ENCODE peak calls at places on chromosomes 4 and X, in six cellular contexts. One of them, this sample, is unnamed. For H3K9me3, the result is how much of the 10 kb centered on the place peaks cover.

GRCh38 chr4:48082956-48083355 is 51.1 kb downstream of the TXK start:
- DNase-seq in A673: no peak
- DNase-seq in CD4-positive, CD25-positive, alpha-beta regulatory T cell: no peak
- DNase-seq in CD8-positive, alpha-beta memory T cell: no peak
- DNase-seq in cardiac muscle cell: no peak
- DNase-seq in right cardiac atrium: no peak
- DNase-seq in this sample: no peak

GRCh38 chr4:184331155-184331995 is 113.7 kb upstream of the ENPP6 start:
- DNase-seq in A673: no peak
- DNase-seq in CD4-positive, CD25-positive, alpha-beta regulatory T cell: no peak
- DNase-seq in CD8-positive, alpha-beta memory T cell: no peak
- DNase-seq in cardiac muscle cell: no peak
- DNase-seq in right cardiac atrium: no peak
- DNase-seq in this sample: no peak

GRCh38 chrX:48531359-48531954 is 8.1 kb upstream of the TBC1D25 start:
- DNase-seq in A673: no peak
- DNase-seq in CD4-positive, CD25-positive, alpha-beta regulatory T cell: peak
- DNase-seq in CD8-positive, alpha-beta memory T cell: no peak
- DNase-seq in cardiac muscle cell: peak
- DNase-seq in right cardiac atrium: no peak
- DNase-seq in this sample: no peak

GRCh38 chrX:30893206-30893605 is 4.2 kb upstream of the TAB3 start:
- DNase-seq in A673: no peak
- DNase-seq in CD4-positive, CD25-positive, alpha-beta regulatory T cell: no peak
- DNase-seq in CD8-positive, alpha-beta memory T cell: no peak
- DNase-seq in cardiac muscle cell: no peak
- DNase-seq in right cardiac atrium: no peak
- DNase-seq in this sample: no peak

GRCh38 chr4:88447339-88447738 is 9.6 kb upstream of the HERC5 start:
- DNase-seq in A673: no peak
- DNase-seq in CD4-positive, CD25-positive, alpha-beta regulatory T cell: no peak
- DNase-seq in CD8-positive, alpha-beta memory T cell: no peak
- DNase-seq in cardiac muscle cell: no peak
- DNase-seq in right cardiac atrium: no peak
- DNase-seq in this sample: no peak

GRCh38 chrX:33183366-33183765 is 28.0 kb downstream of the DMD start:
- DNase-seq in A673: peak
- DNase-seq in CD4-positive, CD25-positive, alpha-beta regulatory T cell: no peak
- DNase-seq in CD8-positive, alpha-beta memory T cell: no peak
- DNase-seq in cardiac muscle cell: peak
- DNase-seq in right cardiac atrium: peak
- DNase-seq in this sample: peak

GRCh38 chrX:139691843-139692505 is 16.0 kb downstream of the MCF2 start:
- DNase-seq in A673: no peak
- DNase-seq in CD4-positive, CD25-positive, alpha-beta regulatory T cell: no peak
- DNase-seq in CD8-positive, alpha-beta memory T cell: no peak
- DNase-seq in cardiac muscle cell: peak
- DNase-seq in right cardiac atrium: no peak
- DNase-seq in this sample: no peak

GRCh38 chrX:103687073-103687695 is 685 bp upstream of the MORF4L2 start:
- DNase-seq in A673: peak
- DNase-seq in CD4-positive, CD25-positive, alpha-beta regulatory T cell: peak
- DNase-seq in CD8-positive, alpha-beta memory T cell: peak
- DNase-seq in cardiac muscle cell: peak
- DNase-seq in right cardiac atrium: peak
- DNase-seq in this sample: peak

GRCh38 chr4:21628116-21628515 is 320.5 kb downstream of the KCNIP4 start:
- DNase-seq in A673: no peak
- DNase-seq in CD4-positive, CD25-positive, alpha-beta regulatory T cell: no peak
- DNase-seq in CD8-positive, alpha-beta memory T cell: no peak
- DNase-seq in cardiac muscle cell: no peak
- DNase-seq in right cardiac atrium: no peak
- DNase-seq in this sample: no peak

GRCh38 chrX:12595746-12596145 is 195.5 kb upstream of the PRPS2 start:
- DNase-seq in A673: no peak
- DNase-seq in CD4-positive, CD25-positive, alpha-beta regulatory T cell: no peak
- DNase-seq in CD8-positive, alpha-beta memory T cell: no peak
- DNase-seq in cardiac muscle cell: no peak
- DNase-seq in right cardiac atrium: no peak
- DNase-seq in this sample: no peak

GRCh38 chr4:90815569-90815968 is 688.4 kb downstream of the CCSER1 start:
- DNase-seq in A673: no peak
- DNase-seq in CD4-positive, CD25-positive, alpha-beta regulatory T cell: no peak
- DNase-seq in CD8-positive, alpha-beta memory T cell: no peak
- DNase-seq in cardiac muscle cell: no peak
- DNase-seq in right cardiac atrium: no peak
- DNase-seq in this sample: no peak

GRCh38 chr4:175745340-175745739 is 66.7 kb downstream of the GPM6A start:
- DNase-seq in A673: no peak
- DNase-seq in CD4-positive, CD25-positive, alpha-beta regulatory T cell: no peak
- DNase-seq in CD8-positive, alpha-beta memory T cell: no peak
- DNase-seq in cardiac muscle cell: no peak
- DNase-seq in right cardiac atrium: no peak
- DNase-seq in this sample: no peak

GRCh38 chr4:145709843-145710242 is 29.9 kb downstream of the C4orf51 start:
- DNase-seq in A673: no peak
- DNase-seq in CD4-positive, CD25-positive, alpha-beta regulatory T cell: no peak
- DNase-seq in CD8-positive, alpha-beta memory T cell: no peak
- DNase-seq in cardiac muscle cell: peak
- DNase-seq in right cardiac atrium: no peak
- DNase-seq in this sample: no peak

GRCh38 chr4:129092636-129093172 is 635 bp downstream of the SCLT1 start:
- DNase-seq in A673: peak
- DNase-seq in CD4-positive, CD25-positive, alpha-beta regulatory T cell: no peak
- DNase-seq in CD8-positive, alpha-beta memory T cell: no peak
- DNase-seq in cardiac muscle cell: peak
- DNase-seq in right cardiac atrium: no peak
- DNase-seq in this sample: peak

GRCh38 chr4:7110546-7110945 is 42.7 kb upstream of the GRPEL1 start:
- DNase-seq in A673: no peak
- DNase-seq in CD4-positive, CD25-positive, alpha-beta regulatory T cell: no peak
- DNase-seq in CD8-positive, alpha-beta memory T cell: no peak
- DNase-seq in cardiac muscle cell: no peak
- DNase-seq in right cardiac atrium: no peak
- DNase-seq in this sample: no peak

GRCh38 chrX:134821370-134821769 is 163.1 kb upstream of the PLAC1 start:
- DNase-seq in A673: peak
- DNase-seq in CD4-positive, CD25-positive, alpha-beta regulatory T cell: no peak
- DNase-seq in CD8-positive, alpha-beta memory T cell: no peak
- DNase-seq in cardiac muscle cell: peak
- DNase-seq in right cardiac atrium: peak
- DNase-seq in this sample: no peak

GRCh38 chr4:98879515-98879914 is 49.4 kb downstream of the EIF4E start:
- DNase-seq in A673: no peak
- DNase-seq in CD4-positive, CD25-positive, alpha-beta regulatory T cell: no peak
- DNase-seq in CD8-positive, alpha-beta memory T cell: no peak
- DNase-seq in cardiac muscle cell: no peak
- DNase-seq in right cardiac atrium: no peak
- DNase-seq in this sample: no peak

GRCh38 chr4:22420291-22420690 is 95.6 kb downstream of the ADGRA3 start:
- DNase-seq in A673: no peak
- DNase-seq in CD4-positive, CD25-positive, alpha-beta regulatory T cell: no peak
- DNase-seq in CD8-positive, alpha-beta memory T cell: no peak
- DNase-seq in cardiac muscle cell: no peak
- DNase-seq in right cardiac atrium: no peak
- DNase-seq in this sample: no peak

DNA sequence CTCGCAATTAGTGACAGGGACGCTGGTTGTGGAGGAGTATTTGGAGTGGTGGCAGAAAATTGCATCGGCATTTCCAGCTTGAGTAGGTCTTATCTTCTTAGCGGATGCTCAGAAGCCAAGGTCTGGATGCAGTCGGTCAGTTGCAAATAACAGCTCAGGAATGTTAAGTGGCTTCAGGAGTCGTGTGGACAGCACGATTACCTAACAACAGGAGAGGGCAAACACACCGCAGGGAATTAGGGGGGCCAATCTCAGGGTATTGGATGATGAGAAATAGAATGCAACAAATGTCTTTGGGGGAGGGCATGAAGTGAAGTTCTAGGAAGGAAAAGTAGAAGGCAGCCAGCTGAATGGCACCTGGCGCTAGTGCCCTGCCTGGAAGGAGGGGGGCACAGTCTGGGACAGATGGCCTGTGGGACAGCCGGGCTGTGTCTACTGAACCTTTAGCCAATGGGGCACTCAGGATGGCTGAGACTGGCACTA is 11.8 kb downstream of the RASL11B start:
- DNase-seq in A673: no peak
- DNase-seq in CD4-positive, CD25-positive, alpha-beta regulatory T cell: no peak
- DNase-seq in CD8-positive, alpha-beta memory T cell: no peak
- DNase-seq in cardiac muscle cell: peak
- DNase-seq in right cardiac atrium: no peak
- DNase-seq in this sample: peak
- H3K4me3 ChIP-seq in A673: no peak
- H3K4me3 ChIP-seq in CD4-positive, CD25-positive, alpha-beta regulatory T cell: no peak
- H3K4me3 ChIP-seq in CD8-positive, alpha-beta memory T cell: no peak
- H3K4me3 ChIP-seq in cardiac muscle cell: no peak
- H3K4me3 ChIP-seq in right cardiac atrium: no peak
- H3K4me3 ChIP-seq in this sample: peak

GRCh38 chr4:140841186-140841585 is 85.0 kb upstream of the TBC1D9 start:
- DNase-seq in A673: no peak
- DNase-seq in CD4-positive, CD25-positive, alpha-beta regulatory T cell: no peak
- DNase-seq in CD8-positive, alpha-beta memory T cell: no peak
- DNase-seq in cardiac muscle cell: no peak
- DNase-seq in right cardiac atrium: no peak
- DNase-seq in this sample: no peak

GRCh38 chr4:140834866-140835495 is 78.8 kb upstream of the TBC1D9 start:
- DNase-seq in A673: no peak
- DNase-seq in CD4-positive, CD25-positive, alpha-beta regulatory T cell: no peak
- DNase-seq in CD8-positive, alpha-beta memory T cell: no peak
- DNase-seq in cardiac muscle cell: no peak
- DNase-seq in right cardiac atrium: no peak
- DNase-seq in this sample: no peak

GRCh38 chr4:140837742-140838141 is 81.6 kb upstream of the TBC1D9 start:
- DNase-seq in A673: no peak
- DNase-seq in CD4-positive, CD25-positive, alpha-beta regulatory T cell: no peak
- DNase-seq in CD8-positive, alpha-beta memory T cell: no peak
- DNase-seq in cardiac muscle cell: no peak
- DNase-seq in right cardiac atrium: no peak
- DNase-seq in this sample: no peak

GRCh38 chr4:140839888-140840790 is 84.0 kb upstream of the TBC1D9 start:
- DNase-seq in A673: no peak
- DNase-seq in CD4-positive, CD25-positive, alpha-beta regulatory T cell: no peak
- DNase-seq in CD8-positive, alpha-beta memory T cell: no peak
- DNase-seq in cardiac muscle cell: no peak
- DNase-seq in right cardiac atrium: no peak
- DNase-seq in this sample: no peak

DNA sequence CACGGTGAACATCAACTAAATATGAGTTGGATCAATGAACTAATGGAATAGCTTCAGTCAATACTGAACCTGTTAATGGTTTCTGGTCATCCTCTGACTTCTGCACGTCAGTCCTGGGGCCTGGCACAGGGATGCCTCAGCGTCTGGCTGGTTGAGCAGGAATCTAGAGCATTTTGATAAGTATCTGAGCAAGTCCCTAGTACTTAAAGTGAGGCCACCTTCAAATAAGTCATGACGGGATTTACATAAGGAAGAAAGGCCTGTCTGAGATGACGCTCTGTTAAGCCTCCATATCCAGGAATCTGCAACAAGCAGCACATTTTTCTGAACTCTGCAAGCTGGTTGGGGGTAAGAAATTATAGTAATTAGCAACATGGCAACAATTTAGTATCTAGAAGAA is 83.2 kb upstream of the TBC1D9 start:
- DNase-seq in A673: no peak
- DNase-seq in CD4-positive, CD25-positive, alpha-beta regulatory T cell: no peak
- DNase-seq in CD8-positive, alpha-beta memory T cell: no peak
- DNase-seq in cardiac muscle cell: no peak
- DNase-seq in right cardiac atrium: no peak
- DNase-seq in this sample: no peak
- H3K27ac ChIP-seq in A673: no peak
- H3K27ac ChIP-seq in CD4-positive, CD25-positive, alpha-beta regulatory T cell: no peak
- H3K27ac ChIP-seq in CD8-positive, alpha-beta memory T cell: no peak
- H3K27ac ChIP-seq in cardiac muscle cell: no peak
- H3K27ac ChIP-seq in right cardiac atrium: no peak
- H3K27ac ChIP-seq in this sample: no peak

DNA sequence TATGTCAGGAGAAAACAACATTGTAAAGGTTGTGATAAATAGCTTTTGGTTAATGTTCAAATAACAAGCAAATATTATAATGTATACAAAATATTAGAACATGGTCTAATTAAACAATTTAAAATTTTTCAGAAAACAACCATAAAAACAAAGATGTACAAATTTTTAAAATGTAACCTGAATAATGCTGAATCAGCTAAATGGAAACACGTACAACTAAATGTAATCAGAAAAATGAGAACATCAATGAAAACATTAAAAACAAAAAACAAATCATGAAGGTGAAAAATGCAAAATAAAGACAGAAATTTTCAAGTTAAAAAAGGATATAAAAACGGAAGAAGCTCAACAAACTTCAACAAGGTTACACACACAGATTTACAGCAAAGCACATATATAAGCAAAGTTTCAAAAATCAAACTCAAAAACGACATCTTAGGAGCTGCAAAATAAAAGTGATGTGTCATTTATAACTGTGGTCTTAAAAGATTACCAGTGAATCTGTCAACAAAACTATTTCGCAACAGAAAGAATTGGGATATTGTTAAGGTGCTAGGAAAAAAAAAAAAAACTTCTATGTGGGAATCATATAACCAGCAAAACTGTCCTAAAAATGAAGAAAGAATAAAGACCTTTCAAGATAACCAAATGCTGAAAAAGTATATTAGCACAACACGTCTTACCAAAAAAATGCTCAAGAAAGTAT is 31.8 kb downstream of the ZNF732 start:
- DNase-seq in A673: no peak
- DNase-seq in CD4-positive, CD25-positive, alpha-beta regulatory T cell: no peak
- DNase-seq in CD8-positive, alpha-beta memory T cell: no peak
- DNase-seq in cardiac muscle cell: no peak
- DNase-seq in right cardiac atrium: no peak
- DNase-seq in this sample: no peak
- H3K9me3 ChIP-seq in A673: half or more
- H3K9me3 ChIP-seq in CD4-positive, CD25-positive, alpha-beta regulatory T cell: half or more
- H3K9me3 ChIP-seq in CD8-positive, alpha-beta memory T cell: under half
- H3K9me3 ChIP-seq in cardiac muscle cell: under half
- H3K9me3 ChIP-seq in right cardiac atrium: under half
- H3K9me3 ChIP-seq in this sample: under half

GRCh38 chr4:110483516-110483915 is 7.6 kb downstream of the ENPEP start:
- DNase-seq in A673: no peak
- DNase-seq in CD4-positive, CD25-positive, alpha-beta regulatory T cell: no peak
- DNase-seq in CD8-positive, alpha-beta memory T cell: no peak
- DNase-seq in cardiac muscle cell: no peak
- DNase-seq in right cardiac atrium: no peak
- DNase-seq in this sample: no peak

GRCh38 chr4:110484029-110484428 is 8.1 kb downstream of the ENPEP start:
- DNase-seq in A673: no peak
- DNase-seq in CD4-positive, CD25-positive, alpha-beta regulatory T cell: no peak
- DNase-seq in CD8-positive, alpha-beta memory T cell: no peak
- DNase-seq in cardiac muscle cell: no peak
- DNase-seq in right cardiac atrium: no peak
- DNase-seq in this sample: no peak

GRCh38 chr4:110477836-110478235 is 1.9 kb downstream of the ENPEP start:
- DNase-seq in A673: no peak
- DNase-seq in CD4-positive, CD25-positive, alpha-beta regulatory T cell: no peak
- DNase-seq in CD8-positive, alpha-beta memory T cell: no peak
- DNase-seq in cardiac muscle cell: no peak
- DNase-seq in right cardiac atrium: no peak
- DNase-seq in this sample: no peak

GRCh38 chr4:110480031-110480549 is 4.1 kb downstream of the ENPEP start:
- DNase-seq in A673: peak
- DNase-seq in CD4-positive, CD25-positive, alpha-beta regulatory T cell: no peak
- DNase-seq in CD8-positive, alpha-beta memory T cell: no peak
- DNase-seq in cardiac muscle cell: peak
- DNase-seq in right cardiac atrium: no peak
- DNase-seq in this sample: no peak

GRCh38 chr4:110480741-110481271 is 4.9 kb downstream of the ENPEP start:
- DNase-seq in A673: no peak
- DNase-seq in CD4-positive, CD25-positive, alpha-beta regulatory T cell: no peak
- DNase-seq in CD8-positive, alpha-beta memory T cell: no peak
- DNase-seq in cardiac muscle cell: peak
- DNase-seq in right cardiac atrium: no peak
- DNase-seq in this sample: peak
- H3K4me3 ChIP-seq in A673: no peak
- H3K4me3 ChIP-seq in CD4-positive, CD25-positive, alpha-beta regulatory T cell: no peak
- H3K4me3 ChIP-seq in CD8-positive, alpha-beta memory T cell: no peak
- H3K4me3 ChIP-seq in cardiac muscle cell: no peak
- H3K4me3 ChIP-seq in right cardiac atrium: peak
- H3K4me3 ChIP-seq in this sample: no peak